ENCODE peak calls at places on chromosome 1, in ten cellular contexts. F is amygdala; X is A549; A is amniotic stem cell; W is stimulated activated CD8-positive, alpha-beta memory T cell treated with anti-CD3 and anti-CD28 coated beads, Interleukin-7, amount 100 ng/mL, for 1 hour; Y is iris pigment epithelial cell; E is activated naive CD8-positive, alpha-beta T cell treated with anti-CD3 and anti-CD28 coated beads for 36 hours; U is lower leg skin; G is heart right ventricle; T is PC-3. L is an unnamed sample.
A peak's percentile ranks its signal among the peaks of the same experiment; 100 is the strongest.

GRCh38 chr1:226350504-226350865 is 41.5 kb upstream of the LIN9 start:
- DNase-seq in A (no peak), G (no peak), W (no peak), F (no peak), E (no peak), T (no peak), U (no peak), X (no peak), Y (no peak), L (no peak)

GRCh38 chr1:46735708-46736324 is 16.9 kb upstream of the EFCAB14 start:
- DNase-seq in U (no peak), T (peak; percentile 72), Y (peak; percentile 61), A (peak; percentile 2), E (no peak), W (no peak), F (no peak), G (peak; percentile 38), X (peak; percentile 46), L (no peak)

GRCh38 chr1:206511362-206512064 is 4.2 kb downstream of the RASSF5 start:
- DNase-seq in A (no peak), W (no peak), Y (no peak), G (no peak), T (no peak), X (no peak), F (no peak), U (no peak), E (no peak), L (no peak)

GRCh38 chr1:234848972-234849641 is 239.1 kb upstream of the IRF2BP2 start:
- DNase-seq in T (peak; percentile 83), G (no peak), A (no peak), F (no peak), W (no peak), Y (peak; percentile 55), X (peak; percentile 65), E (no peak), U (no peak), L (no peak)

GRCh38 chr1:1921459-1921862 is 2.4 kb upstream of the TMEM52 start:
- DNase-seq in A (no peak), T (no peak), U (peak; percentile 13), F (no peak), X (no peak), G (no peak), W (no peak), E (no peak), Y (no peak), L (no peak)

GRCh38 chr1:50422946-50423669 is at the start of gene DMRTA2:
- DNase-seq in F (no peak), W (no peak), G (no peak), X (peak; percentile 56), E (no peak), A (no peak), T (no peak), Y (no peak), U (no peak), L (no peak)

GRCh38 chr1:230040440-230040839 is 26.6 kb upstream of the GALNT2 start:
- DNase-seq in X (no peak), F (no peak), T (no peak), W (no peak), Y (no peak), E (no peak), G (no peak), A (no peak), U (no peak), L (no peak)

GRCh38 chr1:44713321-44713781 is 17.6 kb downstream of the RNU5D-1 start:
- DNase-seq in T (peak; percentile 71), U (no peak), E (no peak), X (no peak), A (no peak), G (no peak), F (no peak), Y (no peak), W (no peak), L (no peak)

GRCh38 chr1:67532452-67533216 is 102.4 kb upstream of the SERBP1 start:
- DNase-seq in W (no peak), Y (peak; percentile 91), G (peak; percentile 42), X (peak; percentile 82), U (no peak), T (peak; percentile 87), E (no peak), F (no peak), A (peak; percentile 67), L (no peak)

GRCh38 chr1:8017495-8018310 is 8.4 kb downstream of the ERRFI1 start:
- DNase-seq in T (peak; percentile 64), W (no peak), Y (peak; percentile 68), F (no peak), U (no peak), E (no peak), G (no peak), A (no peak), X (no peak), L (no peak)

GRCh38 chr1:41868241-41868953 is 50.3 kb downstream of the HIVEP3 start:
- DNase-seq in Y (no peak), F (no peak), X (no peak), U (no peak), A (no peak), T (peak; percentile 18), G (no peak), E (peak; percentile 19), W (no peak), L (no peak)

GRCh38 chr1:243765676-243766075 is 84.4 kb downstream of the AKT3 start:
- DNase-seq in X (no peak), W (no peak), G (no peak), T (no peak), E (no peak), Y (no peak), F (no peak), U (no peak), A (no peak), L (no peak)

GRCh38 chr1:66752000-66752592 is at the start of gene DYNLT5:
- DNase-seq in F (peak; percentile 21), G (peak; percentile 74), T (no peak), U (no peak), E (no peak), X (no peak), Y (peak; percentile 58), A (no peak), W (no peak), L (no peak)

GRCh38 chr1:180269848-180270766 is 40.0 kb downstream of the LHX4 start:
- DNase-seq in Y (peak; percentile 17), E (no peak), X (peak; percentile 29), T (peak; percentile 52), U (peak; percentile 40), W (no peak), F (no peak), A (no peak), G (no peak), L (no peak)

GRCh38 chr1:15139654-15140350 is 13.7 kb upstream of the TMEM51 start:
- DNase-seq in T (peak; percentile 58), A (no peak), F (no peak), X (no peak), E (no peak), Y (peak; percentile 28), G (no peak), W (no peak), U (no peak), L (no peak)

GRCh38 chr1:192609110-192610079 is 26.6 kb upstream of the RGS13 start:
- DNase-seq in G (peak; percentile 9), W (peak; percentile 29), U (peak; percentile 65), E (peak; percentile 61), F (no peak), X (no peak), T (no peak), A (no peak), Y (no peak), L (peak; percentile 38)

GRCh38 chr1:198726455-198726854 is 87.6 kb downstream of the PTPRC start:
- DNase-seq in X (no peak), Y (peak; percentile 79), W (no peak), G (no peak), U (no peak), E (no peak), F (no peak), A (no peak), T (peak; percentile 28), L (no peak)

GRCh38 chr1:74065081-74065480 is 132.9 kb downstream of the LRRIQ3 start:
- DNase-seq in G (no peak), F (no peak), A (no peak), X (no peak), W (no peak), U (no peak), E (no peak), T (no peak), Y (no peak), L (no peak)

GRCh38 chr1:33323663-33324477 is 3.0 kb upstream of the A3GALT2 start:
- DNase-seq in X (no peak), W (no peak), U (no peak), E (no peak), A (no peak), T (no peak), G (no peak), Y (no peak), F (no peak), L (no peak)

GRCh38 chr1:42815938-42816599 is 853 bp upstream of the ERMAP start:
- DNase-seq in G (no peak), E (peak; percentile 20), X (no peak), A (no peak), T (peak; percentile 14), Y (peak; percentile 23), U (no peak), F (no peak), W (no peak), L (no peak)

GRCh38 chr1:226402615-226403521 is 5.0 kb downstream of the PARP1 start:
- DNase-seq in E (no peak), T (no peak), F (peak; percentile 64), W (no peak), G (no peak), A (no peak), U (no peak), Y (no peak), X (no peak), L (no peak)

GRCh38 chr1:55594701-55595100 is 379.5 kb upstream of the USP24 start:
- DNase-seq in X (no peak), A (no peak), U (no peak), T (no peak), E (no peak), F (no peak), W (no peak), G (no peak), Y (no peak), L (no peak)

GRCh38 chr1:173868266-173869107 is at the start of gene ZBTB37:
- DNase-seq in Y (peak; percentile 50), U (peak; percentile 89), X (peak; percentile 91), T (peak; percentile 78), W (peak; percentile 81), A (no peak), G (peak; percentile 86), F (peak; percentile 74), E (peak; percentile 98), L (peak; percentile 89)

GRCh38 chr1:115829023-115829674 is 11.8 kb downstream of the NHLH2 start:
- DNase-seq in F (no peak), X (peak; percentile 22), T (peak; percentile 83), E (no peak), W (no peak), Y (peak; percentile 94), G (peak; percentile 17), U (peak; percentile 56), A (peak; percentile 89), L (no peak)

GRCh38 chr1:183432548-183432875 is 14.3 kb upstream of the NMNAT2 start:
- DNase-seq in E (no peak), U (no peak), G (no peak), W (no peak), A (no peak), T (peak; percentile 84), X (no peak), F (no peak), Y (no peak), L (no peak)

GRCh38 chr1:22754106-22754768 is 43.6 kb downstream of the EPHB2 start:
- DNase-seq in G (no peak), E (no peak), U (no peak), T (no peak), W (no peak), X (no peak), F (no peak), A (no peak), Y (peak; percentile 57), L (no peak)

GRCh38 chr1:230112131-230112701 is 45.2 kb downstream of the GALNT2 start:
- DNase-seq in W (no peak), G (no peak), U (no peak), E (no peak), A (no peak), T (no peak), F (peak; percentile 47), X (no peak), Y (no peak), L (no peak)

GRCh38 chr1:201713093-201713810 is 115.7 kb upstream of the IPO9 start:
- DNase-seq in G (peak; percentile 95), X (peak; percentile 96), E (no peak), F (peak; percentile 69), T (peak; percentile 95), U (peak; percentile 96), A (peak; percentile 98), W (no peak), Y (peak; percentile 99), L (no peak)